ENCODE peak calls at places on chromosomes 16 and 17, in five cellular contexts. E is cardiac fibroblast, I is IMR-90, J is AG04449, Z is cardiac muscle cell. U is an unnamed sample.

GRCh38 chr16:86585821-86586611 is 7.7 kb downstream of the FOXL1 start:
- DNase-seq in Z (no peak), J (peak), E (peak), I (peak), U (peak)

GRCh38 chr17:30824002-30824355 is 513 bp downstream of the CRLF3 start:
- DNase-seq in I (no peak), J (no peak), E (peak), Z (no peak), U (no peak)

GRCh38 chr16:66525396-66526180 is 24.3 kb downstream of the TK2 start:
- DNase-seq in I (no peak), Z (no peak), J (no peak), E (no peak), U (peak)

GRCh38 chr17:74362811-74363498 is 1.3 kb upstream of the BTBD17 start:
- DNase-seq in J (no peak), E (no peak), Z (no peak), I (no peak), U (no peak)

GRCh38 chr16:16042076-16042475 is 92.7 kb downstream of the ABCC1 start:
- DNase-seq in J (peak), Z (peak), E (peak), I (peak), U (peak)

GRCh38 chr16:31700530-31701388 is 172.8 kb upstream of the ZNF267 start:
- DNase-seq in E (peak), Z (peak), J (no peak), I (peak), U (peak)

GRCh38 chr16:1519831-1520230 is 13.6 kb upstream of the TMEM204 start:
- DNase-seq in J (no peak), E (no peak), Z (no peak), I (no peak), U (no peak)

GRCh38 chr17:57536289-57536688 is 208.8 kb downstream of the CCDC182 start:
- DNase-seq in I (no peak), Z (no peak), J (no peak), E (no peak), U (no peak)

GRCh38 chr16:48291303-48291702 is 44.0 kb upstream of the ABCC11 start:
- DNase-seq in I (peak), E (peak), J (no peak), Z (no peak), U (peak)

GRCh38 chr17:50150354-50151040 is at the start of gene PPP1R9B:
- DNase-seq in E (no peak), Z (no peak), J (no peak), I (no peak), U (no peak)

GRCh38 chr17:17416400-17417360 is 60.1 kb upstream of the MED9 start:
- DNase-seq in I (peak), Z (no peak), J (no peak), E (peak), U (peak)

GRCh38 chr16:70725912-70726828 is 40.3 kb upstream of the MTSS2 start:
- DNase-seq in E (no peak), J (no peak), I (peak), Z (peak), U (no peak)

GRCh38 chr16:3131755-3132377 is 3.0 kb upstream of the ZNF213 start:
- DNase-seq in J (no peak), I (peak), Z (peak), E (peak), U (peak)

GRCh38 chr16:54115558-54115957 is 171.0 kb downstream of the IRX3 start:
- DNase-seq in J (no peak), E (no peak), I (no peak), Z (no peak), U (no peak)

GRCh38 chr16:87528690-87529579 is 36.1 kb upstream of the ZCCHC14 start:
- DNase-seq in Z (no peak), E (no peak), J (no peak), I (no peak), U (no peak)

GRCh38 chr17:75406222-75406615 is 741 bp upstream of the GRB2 start:
- DNase-seq in J (no peak), I (no peak), Z (no peak), E (no peak), U (peak)

GRCh38 chr17:21170829-21171228 is 43.1 kb downstream of the TMEM11 start:
- DNase-seq in J (no peak), E (no peak), Z (no peak), I (no peak), U (no peak)

GRCh38 chr16:59605706-59606105 is 871.6 kb upstream of the GOT2 start:
- DNase-seq in I (no peak), J (no peak), Z (no peak), E (peak), U (no peak)

GRCh38 chr16:30725465-30725792 is 22.8 kb upstream of the PHKG2 start:
- DNase-seq in E (no peak), J (no peak), Z (no peak), I (no peak), U (no peak)

GRCh38 chr16:58885528-58886170 is 151.5 kb upstream of the GOT2 start:
- DNase-seq in J (no peak), I (no peak), Z (no peak), E (no peak), U (no peak)

GRCh38 chr16:60642956-60643355 is 1393.3 kb downstream of the CDH8 start:
- DNase-seq in J (no peak), E (peak), Z (no peak), I (no peak), U (no peak)

GRCh38 chr17:40550608-40551007 is 14.7 kb downstream of the CCR7 start:
- DNase-seq in I (peak), Z (no peak), J (peak), E (peak), U (peak)

GRCh38 chr16:89344846-89345577 is 127.5 kb downstream of the ZNF778 start:
- DNase-seq in Z (no peak), E (no peak), I (no peak), J (no peak), U (no peak)

GRCh38 chr17:28242791-28243190 is 76.2 kb upstream of the TMEM97 start:
- DNase-seq in J (no peak), I (no peak), Z (no peak), E (no peak), U (peak)

GRCh38 chr17:8887834-8888703 is 20.6 kb upstream of the PIK3R6 start:
- DNase-seq in I (no peak), Z (peak), J (no peak), E (peak), U (peak)

GRCh38 chr17:62216847-62217246 is 151.8 kb upstream of the MED13 start:
- DNase-seq in J (no peak), Z (no peak), I (no peak), E (no peak), U (no peak)

GRCh38 chr17:40452074-40452787 is 9.0 kb downstream of the IGFBP4 start:
- DNase-seq in J (peak), Z (no peak), E (peak), I (peak), U (peak)

GRCh38 chr17:77834170-77835115 is 124.1 kb upstream of the TNRC6C start:
- DNase-seq in Z (peak), E (peak), J (no peak), I (peak), U (peak)

GRCh38 chr17:50021681-50022370 is 26.8 kb upstream of the DLX3 start:
- DNase-seq in Z (no peak), E (no peak), I (no peak), J (no peak), U (no peak)

GRCh38 chr17:18043491-18043890 is 4.3 kb downstream of the GID4 start:
- DNase-seq in J (no peak), I (peak), E (peak), Z (no peak), U (peak)

GRCh38 chr16:49653577-49653976 is 202.3 kb downstream of the ZNF423 start:
- DNase-seq in E (no peak), I (no peak), J (no peak), Z (no peak), U (no peak)

GRCh38 chr16:1455190-1456171 is 11.1 kb upstream of the CCDC154 start:
- DNase-seq in E (no peak), Z (no peak), I (no peak), J (no peak), U (no peak)

GRCh38 chr17:65123757-65124675 is 13.2 kb upstream of the RGS9 start:
- DNase-seq in Z (no peak), I (peak), J (no peak), E (peak), U (no peak)

DNA sequence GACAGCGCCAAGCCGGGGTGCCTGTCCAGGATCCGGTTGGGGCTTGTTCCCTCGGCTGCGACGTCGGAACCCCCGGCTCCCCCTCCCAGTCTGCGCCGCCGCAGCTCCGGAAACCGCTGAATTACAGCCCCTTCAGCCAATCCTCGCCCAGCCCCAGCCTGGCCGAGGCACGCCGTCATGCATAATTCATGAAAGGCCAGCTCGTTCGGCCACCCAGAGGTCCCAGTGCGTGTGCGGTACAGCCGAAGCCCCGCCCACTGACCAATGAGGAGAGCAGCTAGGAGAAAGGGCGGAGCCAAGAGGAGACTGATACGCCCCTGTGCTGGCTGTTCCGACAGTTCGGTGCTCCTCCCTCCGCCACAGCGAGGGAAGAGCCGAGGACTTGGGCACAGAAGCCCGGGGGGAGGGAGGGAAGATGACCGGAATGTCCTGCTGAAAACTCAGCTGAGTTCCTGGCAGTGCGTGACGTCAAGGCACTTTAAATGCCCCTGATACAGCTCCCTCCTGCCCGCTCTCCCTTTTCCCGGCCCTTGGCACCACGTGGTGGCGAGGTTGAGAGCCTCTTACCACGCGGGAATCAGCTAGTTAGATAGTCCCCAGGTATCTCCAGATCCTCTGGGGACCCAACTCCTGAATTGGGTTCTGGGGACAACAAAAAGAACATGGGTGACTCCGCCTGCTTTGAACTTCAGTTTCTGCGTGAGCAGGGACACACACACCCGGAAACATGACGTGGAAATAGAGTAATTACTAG is at the start of gene STAT3:
- DNase-seq in I (peak), J (peak), E (peak), Z (peak), U (peak)
- TF ChIP-seq CTCF in I (no peak), J (no peak), E (no peak), Z (no peak), U (no peak)

GRCh38 chr16:57748596-57748995 is 13.0 kb downstream of the KATNB1 start:
- DNase-seq in J (no peak), E (no peak), Z (no peak), I (no peak), U (no peak)
- H3K4me3 ChIP-seq in J (no peak), E (no peak), Z (no peak), I (no peak), U (no peak)

GRCh38 chr17:72287586-72287985 is 166.8 kb downstream of the SOX9 start:
- DNase-seq in E (no peak), Z (no peak), I (no peak), J (no peak), U (peak)
- TF ChIP-seq CTCF in E (no peak), Z (no peak), I (no peak), J (no peak), U (peak)

GRCh38 chr17:10114931-10115535 is 83.4 kb downstream of the GAS7 start:
- DNase-seq in E (peak), I (peak), J (peak), Z (no peak), U (peak)
- H3K4me3 ChIP-seq in E (no peak), I (peak), J (peak), Z (no peak), U (peak)

DNA sequence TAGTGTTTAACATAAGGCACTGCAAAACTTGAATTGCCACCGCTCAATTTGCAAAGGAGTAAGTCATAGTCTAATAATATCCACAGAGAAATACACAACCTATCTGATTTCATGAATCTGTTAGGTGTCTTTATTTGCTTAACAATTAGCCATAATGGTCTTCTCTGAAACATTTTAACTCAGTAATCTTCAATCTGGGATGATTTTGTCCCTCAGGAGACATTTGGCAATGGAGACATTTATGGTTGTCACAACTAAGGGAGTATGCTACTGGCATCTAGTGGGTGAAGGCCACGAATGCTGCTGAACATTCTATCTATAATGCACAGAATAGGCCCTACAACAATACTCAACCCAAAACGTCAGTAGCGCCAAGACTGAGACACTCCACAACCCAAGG is 4.3 kb downstream of the UBE2G1 start:
- DNase-seq in J (no peak), I (no peak), Z (no peak), E (peak), U (peak)
- TF ChIP-seq CTCF in J (no peak), I (no peak), Z (no peak), E (peak), U (peak)

DNA sequence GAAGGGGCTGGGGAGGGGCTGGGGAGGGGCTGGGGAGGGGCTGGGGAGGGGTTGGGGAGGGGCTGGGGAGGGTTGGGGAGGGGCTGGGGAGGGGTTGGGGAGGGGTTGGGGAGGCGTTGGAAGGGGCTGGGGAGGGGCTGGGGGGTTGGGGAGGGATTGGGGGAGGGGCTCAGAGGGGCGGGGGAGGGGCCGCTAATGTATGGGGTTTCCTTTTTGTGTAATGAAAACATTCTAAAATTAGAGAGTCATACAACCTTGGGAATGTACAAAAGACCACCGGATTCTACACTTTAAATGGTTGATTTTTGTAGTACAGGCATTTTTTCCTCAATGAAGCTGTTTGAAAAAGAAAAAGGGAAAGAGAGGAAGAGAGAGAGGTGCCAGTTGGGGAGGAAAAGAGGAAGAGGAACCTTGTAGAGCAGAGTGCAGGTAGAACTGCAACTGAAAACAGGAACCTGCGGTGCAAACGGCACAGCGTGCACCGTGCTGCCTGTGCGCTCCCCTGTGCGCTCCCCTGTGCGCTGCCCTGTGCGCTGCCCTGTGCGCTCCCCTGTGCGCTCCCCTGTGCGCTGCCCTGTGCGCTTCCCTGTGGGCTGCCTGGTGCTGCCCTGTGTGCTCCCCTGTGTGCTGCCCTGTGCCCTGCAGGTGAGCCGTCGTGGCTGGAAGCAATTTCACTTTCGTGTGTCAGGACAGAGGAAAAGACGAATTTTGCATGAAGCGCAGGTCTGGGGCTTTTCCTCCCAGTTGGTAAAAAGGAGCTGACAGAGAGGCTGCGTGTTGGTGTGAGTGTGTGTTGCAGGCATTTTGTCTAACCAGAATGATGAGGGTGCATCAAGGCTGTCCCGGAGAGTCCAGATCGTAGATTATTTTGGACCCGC is 40.8 kb downstream of the METRNL start:
- DNase-seq in E (no peak), J (no peak), I (no peak), Z (no peak), U (no peak)
- H3K4me3 ChIP-seq in E (no peak), J (no peak), I (no peak), Z (no peak), U (no peak)

DNA sequence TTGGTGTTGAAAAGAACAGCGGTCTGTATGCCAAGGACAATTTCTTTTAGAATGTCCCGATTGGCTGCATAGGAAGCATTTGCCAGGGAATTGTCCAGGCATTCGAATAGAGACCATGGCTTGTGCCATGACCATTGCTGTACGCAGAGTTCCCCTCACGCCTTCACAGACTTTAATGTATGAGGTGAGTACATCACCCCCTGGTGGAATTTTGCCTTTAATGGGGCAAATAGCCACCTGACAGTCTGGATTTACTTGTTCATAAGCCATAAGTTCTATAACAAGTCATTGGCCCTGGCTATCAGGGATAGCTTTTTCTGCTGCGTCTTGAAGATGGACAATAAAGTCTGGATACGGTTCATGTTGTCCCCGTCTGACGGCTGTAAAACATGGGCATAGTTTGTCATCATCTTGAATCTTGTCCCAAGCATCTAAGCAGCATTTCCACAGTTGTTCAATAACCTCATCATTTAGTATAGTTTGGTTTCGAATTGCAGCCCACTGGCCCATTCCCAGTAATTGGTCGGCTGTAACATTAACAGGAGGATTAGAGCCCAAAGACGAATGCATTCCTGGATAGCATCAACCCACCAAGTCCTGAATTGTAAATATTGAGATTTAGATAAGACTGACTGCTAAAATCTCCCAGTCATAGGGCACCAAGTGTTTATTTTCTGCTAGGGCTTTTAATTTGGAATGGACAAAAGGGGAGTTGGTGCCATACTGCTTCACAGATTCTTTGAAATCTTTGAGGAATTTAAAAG is 67.7 kb upstream of the ARL4D start:
- DNase-seq in I (peak), E (no peak), Z (no peak), J (no peak), U (no peak)
- TF ChIP-seq CTCF in I (peak), E (peak), Z (peak), J (no peak), U (peak)

DNA sequence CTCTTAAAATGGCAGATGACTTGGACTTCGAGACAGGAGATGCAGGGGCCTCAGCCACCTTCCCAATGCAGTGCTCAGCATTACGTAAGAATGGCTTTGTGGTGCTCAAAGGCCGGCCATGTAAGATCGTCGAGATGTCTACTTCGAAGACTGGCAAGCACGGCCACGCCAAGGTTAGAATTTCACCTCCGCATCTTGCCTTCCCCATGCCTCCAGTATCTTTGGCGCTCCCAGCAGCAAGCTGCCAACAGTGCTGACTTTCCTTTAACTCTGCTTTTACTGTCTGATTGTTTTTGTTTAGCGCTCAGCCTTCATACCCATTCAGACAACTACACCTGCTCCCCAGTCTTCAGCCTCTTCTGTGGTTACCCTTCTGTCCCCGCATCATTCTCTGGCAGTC is 2.2 kb downstream of the EIF5A start:
- DNase-seq in E (no peak), J (no peak), Z (no peak), I (no peak), U (no peak)
- H3K4me3 ChIP-seq in E (peak), J (peak), Z (peak), I (no peak), U (no peak)